ENCODE peak calls at places on chromosomes 16 and 17, in eight cellular contexts. N is SW480; J is activated CD4-positive, alpha-beta T cell treated with anti-CD3 and anti-CD28 coated beads, Interleukin-2, amount 50 U/mL, for 48 hours; L is cardiac septum; T is prostate gland; G is LoVo; D is stimulated activated CD8-positive, alpha-beta memory T cell treated with anti-CD3 and anti-CD28 coated beads, Interleukin-15, amount 100 ng/mL, for 1 hour; F is CD8-positive, alpha-beta T cell. H is an unnamed sample.

GRCh38 chr16:27774779-27775178 is 224.8 kb downstream of the KATNIP start:
- DNase-seq in N (no peak), T (no peak), L (no peak), D (no peak), F (no peak), J (no peak), G (no peak), H (no peak)

GRCh38 chr16:3021449-3022207 is 1.5 kb downstream of the TNFRSF12A start:
- DNase-seq in D (peak; percentile 49), N (peak; percentile 87), T (peak; percentile 57), L (peak; percentile 94), F (peak; percentile 77), G (peak; percentile 82), J (peak; percentile 90), H (peak; percentile 90)

GRCh38 chr17:58184308-58184985 is 8.1 kb upstream of the EPX start:
- DNase-seq in T (no peak), D (no peak), F (no peak), J (no peak), G (no peak), N (peak; percentile 41), L (no peak), H (no peak)

GRCh38 chr17:61833536-61834203 is 29.7 kb downstream of the BRIP1 start:
- DNase-seq in J (no peak), L (no peak), T (no peak), N (peak; percentile 21), D (no peak), F (no peak), G (peak; percentile 74), H (peak; percentile 68)

GRCh38 chr17:19703106-19703775 is 13.1 kb downstream of the SLC47A2 start:
- DNase-seq in N (no peak), G (no peak), F (no peak), L (no peak), T (no peak), D (no peak), J (no peak), H (no peak)

GRCh38 chr17:81576621-81577277 is 24.6 kb upstream of the FAAP100 start:
- DNase-seq in D (no peak), L (no peak), N (peak; percentile 28), J (no peak), T (no peak), G (peak; percentile 16), F (no peak), H (peak; percentile 85)

GRCh38 chr17:59330314-59330942 is 1.0 kb upstream of the YPEL2 start:
- DNase-seq in N (peak; percentile 58), T (peak; percentile 11), F (no peak), J (no peak), D (no peak), L (peak; percentile 79), G (peak; percentile 79), H (peak; percentile 17)

GRCh38 chr16:75241955-75242354 is 9.5 kb downstream of the BCAR1 start:
- DNase-seq in T (no peak), F (no peak), L (no peak), D (no peak), G (no peak), J (no peak), N (no peak), H (no peak)

GRCh38 chr16:11783319-11784047 is 13.6 kb downstream of the ZC3H7A start:
- DNase-seq in N (no peak), G (no peak), F (peak; percentile 30), D (no peak), L (no peak), T (no peak), J (peak; percentile 44), H (peak; percentile 45)

GRCh38 chr17:5282639-5283217 is 644 bp downstream of the RABEP1 start:
- DNase-seq in L (no peak), J (peak; percentile 52), T (no peak), D (no peak), G (no peak), F (peak; percentile 35), N (peak; percentile 44), H (no peak)

GRCh38 chr17:81885869-81886548 is 5.4 kb downstream of the ALYREF start:
- DNase-seq in J (no peak), F (no peak), D (no peak), L (no peak), G (no peak), T (no peak), N (no peak), H (peak; percentile 39)

GRCh38 chr17:55635253-55635766 is 87.4 kb downstream of the TMEM100 start:
- DNase-seq in J (no peak), T (no peak), N (no peak), F (no peak), L (no peak), G (no peak), D (no peak), H (peak; percentile 31)

GRCh38 chr17:71799657-71800056 is 321.2 kb upstream of the SOX9 start:
- DNase-seq in G (no peak), F (no peak), D (no peak), J (no peak), L (no peak), T (no peak), N (no peak), H (no peak)

GRCh38 chr17:48486557-48486956 is 44.3 kb downstream of the HOXB1 start:
- DNase-seq in D (no peak), G (peak; percentile 30), T (no peak), J (no peak), L (no peak), N (peak; percentile 82), F (no peak), H (peak; percentile 52)

GRCh38 chr17:78416311-78416711 is 37.9 kb downstream of the PGS1 start:
- DNase-seq in L (no peak), T (no peak), J (no peak), D (no peak), F (no peak), N (no peak), G (no peak), H (no peak)

GRCh38 chr17:50345443-50346312 is at the start of gene XYLT2:
- DNase-seq in G (peak; percentile 85), T (peak; percentile 86), N (peak; percentile 70), F (peak; percentile 89), J (peak; percentile 88), L (peak; percentile 94), D (peak; percentile 77), H (peak; percentile 94)

GRCh38 chr16:83901101-83901500 is 2.2 kb downstream of the MLYCD start:
- DNase-seq in N (no peak), D (no peak), F (no peak), T (no peak), G (no peak), J (no peak), L (no peak), H (peak; percentile 28)

GRCh38 chr17:76444518-76445311 is 8.2 kb downstream of the UBE2O start:
- DNase-seq in T (no peak), N (no peak), D (no peak), J (no peak), G (no peak), L (peak; percentile 17), F (no peak), H (peak; percentile 39)

GRCh38 chr16:71501562-71501961 is 12.4 kb upstream of the ZNF19 start:
- DNase-seq in L (no peak), G (no peak), D (no peak), J (no peak), N (no peak), T (no peak), F (no peak), H (no peak)

GRCh38 chr17:40062347-40063033 is at the start of gene THRA:
- DNase-seq in G (peak; percentile 53), J (peak; percentile 65), N (no peak), D (no peak), T (peak; percentile 75), L (peak; percentile 92), F (peak; percentile 71), H (peak; percentile 90)

GRCh38 chr16:11495066-11495407 is 91.7 kb downstream of the LITAF start:
- DNase-seq in T (no peak), N (no peak), L (no peak), D (no peak), F (no peak), G (no peak), J (no peak), H (no peak)

GRCh38 chr17:49901460-49902331 is 53.8 kb upstream of the TAC4 start:
- DNase-seq in T (no peak), G (peak; percentile 49), J (no peak), D (no peak), F (no peak), L (no peak), N (peak; percentile 79), H (peak; percentile 30)

GRCh38 chr16:53282328-53282727 is 151.9 kb upstream of the RBL2 start:
- DNase-seq in N (no peak), L (no peak), D (no peak), T (no peak), J (no peak), F (no peak), G (no peak), H (no peak)

GRCh38 chr16:14485131-14485551 is 144.9 kb downstream of the PARN start:
- DNase-seq in N (no peak), T (no peak), F (no peak), G (no peak), D (no peak), L (no peak), J (no peak), H (peak; percentile 54)

GRCh38 chr17:31456814-31457213 is 65.3 kb downstream of the RAB11FIP4 start:
- DNase-seq in D (no peak), G (no peak), L (no peak), J (no peak), N (no peak), F (no peak), T (no peak), H (no peak)

GRCh38 chr16:24700549-24701392 is 28.7 kb upstream of the TNRC6A start:
- DNase-seq in F (no peak), J (no peak), N (peak; percentile 90), D (no peak), G (peak; percentile 93), T (peak; percentile 77), L (peak; percentile 78), H (peak; percentile 98)

GRCh38 chr17:5587431-5588032 is 3.2 kb upstream of the NLRP1 start:
- DNase-seq in L (no peak), J (peak; percentile 38), F (peak; percentile 55), G (peak; percentile 60), T (peak; percentile 42), D (no peak), N (peak; percentile 73), H (peak; percentile 89)

GRCh38 chr17:76528528-76529223 is 8.8 kb downstream of the CYGB start:
- DNase-seq in F (no peak), T (no peak), G (no peak), J (no peak), N (no peak), D (no peak), L (peak; percentile 73), H (no peak)

GRCh38 chr17:63601439-63602371 is 1.0 kb downstream of the TACO1 start:
- DNase-seq in F (no peak), L (no peak), N (no peak), D (no peak), J (no peak), G (peak; percentile 14), T (no peak), H (peak; percentile 29)

GRCh38 chr16:22323173-22323997 is 26.2 kb downstream of the POLR3E start:
- DNase-seq in J (no peak), D (no peak), L (no peak), F (no peak), G (no peak), N (no peak), T (no peak), H (no peak)

GRCh38 chr17:59696682-59697277 is 10.4 kb downstream of the PTRH2 start:
- DNase-seq in D (no peak), J (no peak), F (no peak), T (no peak), N (no peak), L (no peak), G (no peak), H (no peak)

GRCh38 chr16:15660203-15660601 is 10.2 kb downstream of the NDE1 start:
- DNase-seq in D (no peak), L (no peak), T (no peak), N (no peak), G (no peak), F (no peak), J (no peak), H (no peak)

GRCh38 chr16:11698271-11698689 is 30.0 kb downstream of the SNN start:
- DNase-seq in G (no peak), F (no peak), L (no peak), T (no peak), N (peak; percentile 32), D (no peak), J (peak; percentile 31), H (no peak)

GRCh38 chr16:71965223-71965622 is 35.0 kb downstream of the PKD1L3 start:
- DNase-seq in J (no peak), N (no peak), L (no peak), T (no peak), G (no peak), F (no peak), D (no peak), H (no peak)